ENCODE peak calls at places on chromosomes 11 and 22, in six cellular contexts. One of them, this sample, is unnamed.

GRCh38 chr11:76524919-76525318 is 80.1 kb downstream of the EMSY start:
- DNase-seq in body of pancreas: peak
- DNase-seq in neural progenitor cell: no peak
- DNase-seq in CD8-positive, alpha-beta T cell: no peak
- DNase-seq in lower leg skin: no peak
- DNase-seq in foreskin keratinocyte: no peak
- DNase-seq in this sample: no peak

GRCh38 chr11:71999813-72000590 is 1.3 kb downstream of the IL18BP start:
- DNase-seq in lower leg skin: no peak
- DNase-seq in CD8-positive, alpha-beta T cell: no peak
- DNase-seq in body of pancreas: no peak
- DNase-seq in foreskin keratinocyte: no peak
- DNase-seq in neural progenitor cell: no peak
- DNase-seq in this sample: no peak

GRCh38 chr22:26697151-26697550 is 39.8 kb downstream of the MIAT start:
- DNase-seq in neural progenitor cell: no peak
- DNase-seq in body of pancreas: no peak
- DNase-seq in foreskin keratinocyte: no peak
- DNase-seq in lower leg skin: no peak
- DNase-seq in CD8-positive, alpha-beta T cell: no peak
- DNase-seq in this sample: no peak

GRCh38 chr22:23789638-23790037 is 2.9 kb downstream of the SMARCB1 start:
- DNase-seq in body of pancreas: no peak
- DNase-seq in neural progenitor cell: no peak
- DNase-seq in CD8-positive, alpha-beta T cell: no peak
- DNase-seq in foreskin keratinocyte: no peak
- DNase-seq in lower leg skin: no peak
- DNase-seq in this sample: no peak

GRCh38 chr11:123630126-123630531 is 24.3 kb downstream of the SCN3B start:
- DNase-seq in CD8-positive, alpha-beta T cell: no peak
- DNase-seq in body of pancreas: no peak
- DNase-seq in neural progenitor cell: no peak
- DNase-seq in foreskin keratinocyte: no peak
- DNase-seq in lower leg skin: no peak
- DNase-seq in this sample: no peak

GRCh38 chr11:104529213-104529612 is 365.3 kb upstream of the PDGFD start:
- DNase-seq in neural progenitor cell: no peak
- DNase-seq in lower leg skin: no peak
- DNase-seq in body of pancreas: no peak
- DNase-seq in foreskin keratinocyte: no peak
- DNase-seq in CD8-positive, alpha-beta T cell: no peak
- DNase-seq in this sample: no peak

GRCh38 chr11:43907028-43907966 is 26.7 kb downstream of the ALKBH3 start:
- DNase-seq in foreskin keratinocyte: peak
- DNase-seq in neural progenitor cell: no peak
- DNase-seq in CD8-positive, alpha-beta T cell: no peak
- DNase-seq in body of pancreas: no peak
- DNase-seq in lower leg skin: no peak
- DNase-seq in this sample: no peak

GRCh38 chr11:128235446-128235845 is 351.9 kb downstream of the ETS1 start:
- DNase-seq in neural progenitor cell: no peak
- DNase-seq in foreskin keratinocyte: no peak
- DNase-seq in lower leg skin: no peak
- DNase-seq in body of pancreas: no peak
- DNase-seq in CD8-positive, alpha-beta T cell: no peak
- DNase-seq in this sample: no peak

GRCh38 chr11:19013181-19013857 is 47.2 kb downstream of the MRGPRX2 start:
- DNase-seq in lower leg skin: no peak
- DNase-seq in body of pancreas: no peak
- DNase-seq in foreskin keratinocyte: no peak
- DNase-seq in CD8-positive, alpha-beta T cell: no peak
- DNase-seq in neural progenitor cell: no peak
- DNase-seq in this sample: no peak

GRCh38 chr11:2155511-2155910 is 5.5 kb downstream of the INS start:
- DNase-seq in lower leg skin: no peak
- DNase-seq in CD8-positive, alpha-beta T cell: no peak
- DNase-seq in body of pancreas: no peak
- DNase-seq in neural progenitor cell: no peak
- DNase-seq in foreskin keratinocyte: no peak
- DNase-seq in this sample: no peak

GRCh38 chr22:24434472-24435322 is 7.3 kb downstream of the ADORA2A start:
- DNase-seq in body of pancreas: peak
- DNase-seq in lower leg skin: peak
- DNase-seq in neural progenitor cell: no peak
- DNase-seq in CD8-positive, alpha-beta T cell: peak
- DNase-seq in foreskin keratinocyte: no peak
- DNase-seq in this sample: no peak

GRCh38 chr11:37811349-37811748 is 1213.3 kb upstream of the RAG2 start:
- DNase-seq in neural progenitor cell: no peak
- DNase-seq in body of pancreas: no peak
- DNase-seq in foreskin keratinocyte: no peak
- DNase-seq in CD8-positive, alpha-beta T cell: no peak
- DNase-seq in lower leg skin: no peak
- DNase-seq in this sample: no peak

GRCh38 chr11:37817727-37818270 is 1219.8 kb upstream of the RAG2 start:
- DNase-seq in lower leg skin: no peak
- DNase-seq in foreskin keratinocyte: peak
- DNase-seq in CD8-positive, alpha-beta T cell: no peak
- DNase-seq in neural progenitor cell: no peak
- DNase-seq in body of pancreas: no peak
- DNase-seq in this sample: no peak

DNA sequence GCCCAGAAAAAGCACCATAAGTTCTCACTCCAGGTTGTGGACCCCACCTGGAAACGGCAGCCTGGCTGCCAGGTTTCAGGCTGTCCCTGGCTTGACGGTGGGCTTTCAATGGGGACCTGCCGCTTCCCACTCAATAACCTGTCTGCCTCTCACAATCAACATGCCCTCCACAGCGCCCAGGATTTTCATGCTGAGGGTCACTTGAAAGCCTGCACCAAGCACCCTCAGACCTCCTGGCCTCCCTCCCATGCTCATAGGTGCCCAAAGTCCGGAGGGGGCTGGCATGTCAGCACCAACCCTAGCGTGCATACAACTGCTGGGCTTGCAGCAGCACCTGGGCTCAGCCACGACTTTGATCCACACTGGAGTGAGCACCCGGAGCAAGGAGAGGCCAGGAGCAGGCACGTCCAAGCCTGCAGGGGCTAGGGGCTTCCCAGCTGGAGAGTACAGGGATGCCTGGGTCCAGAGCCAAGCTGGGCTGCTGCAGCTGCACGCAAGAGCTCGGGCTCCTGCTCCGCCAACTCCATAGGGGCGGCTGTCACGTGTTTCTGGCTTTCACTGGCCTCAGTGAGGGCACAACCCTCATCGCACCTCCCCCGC is 1214.3 kb upstream of the RAG2 start:
- DNase-seq in lower leg skin: no peak
- DNase-seq in body of pancreas: no peak
- DNase-seq in neural progenitor cell: peak
- DNase-seq in foreskin keratinocyte: no peak
- DNase-seq in CD8-positive, alpha-beta T cell: no peak
- DNase-seq in this sample: no peak
- TF ChIP-seq CTCF in lower leg skin: no peak
- TF ChIP-seq CTCF in body of pancreas: no peak
- TF ChIP-seq CTCF in neural progenitor cell: no peak
- TF ChIP-seq CTCF in foreskin keratinocyte: no peak
- TF ChIP-seq CTCF in CD8-positive, alpha-beta T cell: no peak
- TF ChIP-seq CTCF in this sample: no peak

GRCh38 chr22:42881298-42881697 is 24.2 kb upstream of the ARFGAP3 start:
- DNase-seq in neural progenitor cell: no peak
- DNase-seq in lower leg skin: no peak
- DNase-seq in body of pancreas: no peak
- DNase-seq in foreskin keratinocyte: no peak
- DNase-seq in CD8-positive, alpha-beta T cell: no peak
- DNase-seq in this sample: no peak

GRCh38 chr22:42879371-42880021 is 22.4 kb upstream of the ARFGAP3 start:
- DNase-seq in body of pancreas: no peak
- DNase-seq in CD8-positive, alpha-beta T cell: no peak
- DNase-seq in foreskin keratinocyte: no peak
- DNase-seq in lower leg skin: no peak
- DNase-seq in neural progenitor cell: no peak
- DNase-seq in this sample: no peak

GRCh38 chr22:42881982-42882656 is 25.0 kb upstream of the ARFGAP3 start:
- DNase-seq in CD8-positive, alpha-beta T cell: no peak
- DNase-seq in foreskin keratinocyte: no peak
- DNase-seq in lower leg skin: no peak
- DNase-seq in body of pancreas: peak
- DNase-seq in neural progenitor cell: no peak
- DNase-seq in this sample: no peak

GRCh38 chr22:42878561-42879305 is 21.7 kb upstream of the ARFGAP3 start:
- DNase-seq in lower leg skin: no peak
- DNase-seq in body of pancreas: no peak
- DNase-seq in neural progenitor cell: no peak
- DNase-seq in CD8-positive, alpha-beta T cell: no peak
- DNase-seq in foreskin keratinocyte: no peak
- DNase-seq in this sample: no peak

GRCh38 chr22:42880815-42881214 is 23.7 kb upstream of the ARFGAP3 start:
- DNase-seq in neural progenitor cell: no peak
- DNase-seq in foreskin keratinocyte: no peak
- DNase-seq in body of pancreas: peak
- DNase-seq in CD8-positive, alpha-beta T cell: no peak
- DNase-seq in lower leg skin: no peak
- DNase-seq in this sample: no peak
- TF ChIP-seq CTCF in neural progenitor cell: peak
- TF ChIP-seq CTCF in foreskin keratinocyte: peak
- TF ChIP-seq CTCF in body of pancreas: peak
- TF ChIP-seq CTCF in CD8-positive, alpha-beta T cell: no peak
- TF ChIP-seq CTCF in lower leg skin: no peak
- TF ChIP-seq CTCF in this sample: no peak

GRCh38 chr11:65639623-65640482 is 2.0 kb downstream of the SIPA1 start:
- DNase-seq in neural progenitor cell: no peak
- DNase-seq in CD8-positive, alpha-beta T cell: peak
- DNase-seq in foreskin keratinocyte: no peak
- DNase-seq in body of pancreas: peak
- DNase-seq in lower leg skin: no peak
- DNase-seq in this sample: no peak

GRCh38 chr11:65636810-65637557 is 917 bp upstream of the SIPA1 start:
- DNase-seq in neural progenitor cell: no peak
- DNase-seq in body of pancreas: no peak
- DNase-seq in foreskin keratinocyte: no peak
- DNase-seq in lower leg skin: no peak
- DNase-seq in CD8-positive, alpha-beta T cell: no peak
- DNase-seq in this sample: no peak

GRCh38 chr11:65636108-65636809 is 1.6 kb upstream of the SIPA1 start:
- DNase-seq in foreskin keratinocyte: no peak
- DNase-seq in neural progenitor cell: no peak
- DNase-seq in lower leg skin: no peak
- DNase-seq in CD8-positive, alpha-beta T cell: no peak
- DNase-seq in body of pancreas: no peak
- DNase-seq in this sample: no peak

GRCh38 chr11:65634905-65635731 is 2.8 kb upstream of the SIPA1 start:
- DNase-seq in lower leg skin: no peak
- DNase-seq in neural progenitor cell: no peak
- DNase-seq in body of pancreas: no peak
- DNase-seq in CD8-positive, alpha-beta T cell: no peak
- DNase-seq in foreskin keratinocyte: no peak
- DNase-seq in this sample: no peak

DNA sequence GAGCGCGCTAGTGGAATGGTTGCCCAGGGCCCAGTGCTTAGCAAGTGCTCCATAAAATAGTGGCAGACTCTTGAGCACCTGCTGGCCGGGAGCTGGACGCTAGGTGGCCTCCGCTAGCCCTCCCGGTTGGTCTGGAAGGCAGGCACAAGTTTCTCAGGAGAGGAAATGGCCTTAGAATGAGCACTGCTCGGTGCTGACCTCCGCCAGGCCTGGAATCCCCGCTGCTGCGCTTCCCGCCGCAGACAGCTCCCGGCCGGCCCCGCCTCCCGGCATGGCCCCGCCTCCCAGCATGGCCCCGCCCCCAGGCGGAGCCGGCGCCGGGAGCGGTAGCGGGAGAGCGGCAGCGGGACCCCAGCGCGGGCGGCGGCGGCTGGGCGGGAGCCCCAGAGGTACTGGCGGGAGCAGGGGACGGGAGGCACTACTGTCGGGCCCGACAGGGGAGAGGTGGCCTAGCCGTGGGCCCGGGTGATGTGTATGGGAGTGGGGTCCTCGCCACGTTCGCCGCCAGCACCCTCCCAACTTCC is at the start of gene SIPA1:
- DNase-seq in body of pancreas: peak
- DNase-seq in foreskin keratinocyte: peak
- DNase-seq in neural progenitor cell: peak
- DNase-seq in lower leg skin: no peak
- DNase-seq in CD8-positive, alpha-beta T cell: peak
- DNase-seq in this sample: peak
- TF ChIP-seq CTCF in body of pancreas: peak
- TF ChIP-seq CTCF in foreskin keratinocyte: no peak
- TF ChIP-seq CTCF in neural progenitor cell: peak
- TF ChIP-seq CTCF in lower leg skin: no peak
- TF ChIP-seq CTCF in CD8-positive, alpha-beta T cell: no peak
- TF ChIP-seq CTCF in this sample: no peak

DNA sequence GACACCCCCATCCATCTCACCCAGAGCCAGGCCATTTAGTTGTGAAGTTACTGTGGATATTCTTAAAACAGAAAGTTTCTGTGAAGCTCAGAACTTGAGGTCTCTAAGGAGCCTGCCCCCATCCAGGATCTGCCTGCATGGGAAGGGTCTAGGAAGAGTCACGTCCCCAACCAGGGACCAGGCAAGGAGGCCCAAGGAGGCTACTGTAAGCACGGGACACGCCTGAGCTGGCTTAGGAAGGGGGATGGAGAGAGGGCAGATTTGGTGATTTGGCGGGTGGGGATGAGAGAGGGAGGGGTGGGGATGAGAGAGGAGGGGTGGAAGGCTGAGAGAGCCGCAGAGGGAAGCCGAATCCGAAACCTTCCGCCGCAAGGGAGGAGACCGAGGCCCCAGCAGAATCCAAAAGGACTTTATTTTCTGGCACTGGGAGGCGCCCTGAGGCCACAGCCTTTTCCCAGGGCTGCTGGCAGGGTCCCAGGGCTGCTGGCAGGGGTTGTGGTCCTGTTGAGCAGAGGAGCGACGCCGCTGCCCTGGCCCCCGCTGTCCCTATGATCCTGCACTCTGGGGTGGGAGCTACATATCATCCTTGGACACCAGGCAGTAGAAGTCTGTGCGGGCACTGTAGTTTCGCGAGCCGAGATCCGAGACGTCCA is 9.3 kb downstream of the SIGIRR start:
- DNase-seq in CD8-positive, alpha-beta T cell: no peak
- DNase-seq in foreskin keratinocyte: no peak
- DNase-seq in neural progenitor cell: no peak
- DNase-seq in body of pancreas: no peak
- DNase-seq in lower leg skin: no peak
- DNase-seq in this sample: no peak
- TF ChIP-seq CTCF in CD8-positive, alpha-beta T cell: no peak
- TF ChIP-seq CTCF in foreskin keratinocyte: peak
- TF ChIP-seq CTCF in neural progenitor cell: no peak
- TF ChIP-seq CTCF in body of pancreas: no peak
- TF ChIP-seq CTCF in lower leg skin: no peak
- TF ChIP-seq CTCF in this sample: no peak

DNA sequence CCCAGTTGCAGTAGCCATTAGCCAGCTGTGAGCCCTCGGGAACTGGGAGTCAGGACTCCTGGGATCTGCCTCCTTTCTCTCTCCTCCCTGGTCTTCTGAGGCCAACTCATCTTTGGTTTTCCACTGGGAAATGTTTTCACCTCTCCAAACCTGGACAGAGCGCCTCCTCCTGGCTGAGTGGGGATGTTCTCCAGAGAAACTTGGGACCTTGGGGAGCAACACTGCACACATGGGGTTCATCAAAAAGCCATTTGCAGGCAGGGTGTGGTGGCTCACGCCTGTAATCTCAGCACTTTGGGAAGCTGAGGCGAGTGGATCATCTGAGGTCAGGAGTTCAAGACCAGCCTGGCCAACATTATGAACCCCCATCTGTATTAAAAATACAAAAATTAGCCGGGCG is 145.4 kb downstream of the NECTIN1 start:
- DNase-seq in lower leg skin: peak
- DNase-seq in CD8-positive, alpha-beta T cell: no peak
- DNase-seq in body of pancreas: no peak
- DNase-seq in foreskin keratinocyte: no peak
- DNase-seq in neural progenitor cell: no peak
- DNase-seq in this sample: no peak
- TF ChIP-seq CTCF in lower leg skin: no peak
- TF ChIP-seq CTCF in CD8-positive, alpha-beta T cell: no peak
- TF ChIP-seq CTCF in body of pancreas: no peak
- TF ChIP-seq CTCF in foreskin keratinocyte: peak
- TF ChIP-seq CTCF in neural progenitor cell: peak
- TF ChIP-seq CTCF in this sample: peak

This sample was measured in mesothelial cell of epicardium.